ENCODE peak calls at places on chromosomes 7 and 10, in four cellular contexts. One of them, this sample, is unnamed.

GRCh38 chr7:51224811-51225581 is 91.6 kb downstream of the COBL start:
- DNase-seq in HepG2: peak; percentile 31
- DNase-seq in K562: no peak
- DNase-seq in GM12878: no peak
- DNase-seq in this sample: peak; percentile 26

GRCh38 chr7:30909431-30909830 is 2.2 kb upstream of the AQP1 start:
- DNase-seq in HepG2: no peak
- DNase-seq in K562: no peak
- DNase-seq in GM12878: no peak
- DNase-seq in this sample: no peak

GRCh38 chr10:6716521-6716920 is 136.4 kb upstream of the PRKCQ start:
- DNase-seq in HepG2: no peak
- DNase-seq in K562: no peak
- DNase-seq in GM12878: no peak
- DNase-seq in this sample: no peak

GRCh38 chr10:133458710-133459453 is 5.1 kb downstream of the SCART1 start:
- DNase-seq in HepG2: no peak
- DNase-seq in K562: no peak
- DNase-seq in GM12878: no peak
- DNase-seq in this sample: no peak

GRCh38 chr10:13528875-13529713 is at the start of gene BEND7:
- DNase-seq in HepG2: no peak
- DNase-seq in K562: peak; percentile 95
- DNase-seq in GM12878: no peak
- DNase-seq in this sample: peak; percentile 69

GRCh38 chr10:115947104-115947503 is 325.9 kb downstream of the GFRA1 start:
- DNase-seq in HepG2: no peak
- DNase-seq in K562: no peak
- DNase-seq in GM12878: no peak
- DNase-seq in this sample: no peak

GRCh38 chr7:152108359-152108758 is 82.9 kb downstream of the GALNT11 start:
- DNase-seq in HepG2: no peak
- DNase-seq in K562: no peak
- DNase-seq in GM12878: no peak
- DNase-seq in this sample: no peak

GRCh38 chr7:100632951-100633717 is 8.2 kb downstream of the TFR2 start:
- DNase-seq in HepG2: no peak
- DNase-seq in K562: no peak
- DNase-seq in GM12878: no peak
- DNase-seq in this sample: no peak

GRCh38 chr10:79241990-79242619 is 105.2 kb upstream of the PPIF start:
- DNase-seq in HepG2: no peak
- DNase-seq in K562: peak; percentile 51
- DNase-seq in GM12878: no peak
- DNase-seq in this sample: peak; percentile 54

GRCh38 chr10:94036664-94037033 is 42.9 kb downstream of the PLCE1 start:
- DNase-seq in HepG2: no peak
- DNase-seq in K562: no peak
- DNase-seq in GM12878: no peak
- DNase-seq in this sample: no peak

GRCh38 chr10:71603190-71603589 is 116.4 kb downstream of the C10orf105 start:
- DNase-seq in HepG2: no peak
- DNase-seq in K562: no peak
- DNase-seq in GM12878: no peak
- DNase-seq in this sample: no peak

GRCh38 chr10:79457256-79457785 is 11.9 kb upstream of the ZCCHC24 start:
- DNase-seq in HepG2: no peak
- DNase-seq in K562: no peak
- DNase-seq in GM12878: no peak
- DNase-seq in this sample: no peak

GRCh38 chr10:59317066-59317465 is 45.3 kb downstream of the FAM13C start:
- DNase-seq in HepG2: no peak
- DNase-seq in K562: no peak
- DNase-seq in GM12878: no peak
- DNase-seq in this sample: no peak

GRCh38 chr10:114334301-114334700 is 70.0 kb downstream of the AFAP1L2 start:
- DNase-seq in HepG2: no peak
- DNase-seq in K562: no peak
- DNase-seq in GM12878: no peak
- DNase-seq in this sample: no peak

GRCh38 chr10:80500572-80501380 is 36.9 kb upstream of the SH2D4B start:
- DNase-seq in HepG2: no peak
- DNase-seq in K562: no peak
- DNase-seq in GM12878: peak; percentile 34
- DNase-seq in this sample: no peak

GRCh38 chr10:86681047-86681446 is 12.7 kb downstream of the LDB3 start:
- DNase-seq in HepG2: no peak
- DNase-seq in K562: no peak
- DNase-seq in GM12878: no peak
- DNase-seq in this sample: no peak

GRCh38 chr7:43516581-43517342 is 66.1 kb upstream of the STK17A start:
- DNase-seq in HepG2: no peak
- DNase-seq in K562: no peak
- DNase-seq in GM12878: peak; percentile 48
- DNase-seq in this sample: no peak

GRCh38 chr7:42671627-42672026 is 240.2 kb downstream of the C7orf25 start:
- DNase-seq in HepG2: no peak
- DNase-seq in K562: no peak
- DNase-seq in GM12878: no peak
- DNase-seq in this sample: no peak

GRCh38 chr10:99982728-99983127 is 27.0 kb downstream of the DNMBP start:
- DNase-seq in HepG2: no peak
- DNase-seq in K562: no peak
- DNase-seq in GM12878: no peak
- DNase-seq in this sample: no peak

GRCh38 chr10:99908512-99908911 is 101.2 kb downstream of the DNMBP start:
- DNase-seq in HepG2: no peak
- DNase-seq in K562: no peak
- DNase-seq in GM12878: no peak
- DNase-seq in this sample: no peak

GRCh38 chr7:11216276-11216675 is 242.6 kb downstream of the PHF14 start:
- DNase-seq in HepG2: no peak
- DNase-seq in K562: no peak
- DNase-seq in GM12878: no peak
- DNase-seq in this sample: no peak

GRCh38 chr7:1944619-1945210 is 274.6 kb downstream of the ELFN1 start:
- DNase-seq in HepG2: no peak
- DNase-seq in K562: no peak
- DNase-seq in GM12878: no peak
- DNase-seq in this sample: no peak
- TF ChIP-seq BHLHE40 in HepG2: no peak
- TF ChIP-seq BHLHE40 in K562: no peak
- TF ChIP-seq BHLHE40 in GM12878: no peak
- TF ChIP-seq BHLHE40 in this sample: no peak

GRCh38 chr10:7738536-7739407 is 35.7 kb downstream of the ITIH2 start:
- DNase-seq in HepG2: no peak
- DNase-seq in K562: no peak
- DNase-seq in GM12878: no peak
- DNase-seq in this sample: no peak
- TF ChIP-seq FOXK2 in HepG2: no peak
- TF ChIP-seq FOXK2 in K562: no peak
- TF ChIP-seq FOXK2 in GM12878: no peak
- TF ChIP-seq FOXK2 in this sample: no peak

DNA sequence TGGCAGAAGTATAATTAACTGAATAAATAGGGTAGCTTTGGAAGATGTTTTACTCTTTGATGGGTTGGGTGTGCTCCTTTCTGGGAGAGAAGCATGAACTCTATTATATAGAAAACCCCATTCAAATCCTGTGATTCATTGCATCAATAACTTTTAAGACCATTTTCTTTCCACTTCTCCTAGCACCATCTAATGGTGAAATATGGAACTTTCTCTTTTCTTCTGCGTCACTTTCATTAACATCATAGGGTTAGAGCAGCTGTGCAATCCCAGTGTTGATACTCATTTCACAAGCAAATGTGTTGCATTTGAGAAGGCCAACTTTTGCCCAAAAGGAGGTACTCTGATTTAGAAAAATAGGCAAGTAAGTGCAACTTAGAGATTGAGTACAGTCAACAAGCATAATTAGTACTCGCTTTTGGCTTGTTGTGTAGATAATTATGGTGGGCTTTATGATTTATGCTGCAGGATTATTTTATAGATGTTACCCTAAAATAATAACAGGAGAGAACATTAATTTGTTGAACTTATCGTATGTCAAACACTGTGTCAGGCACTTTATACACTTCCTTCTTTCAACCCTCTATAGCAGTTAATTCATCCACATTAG is 92.9 kb downstream of the CPED1 start:
- DNase-seq in HepG2: peak; percentile 36
- DNase-seq in K562: peak; percentile 60
- DNase-seq in GM12878: peak; percentile 5
- DNase-seq in this sample: peak; percentile 32
- TF ChIP-seq BHLHE40 in HepG2: no peak
- TF ChIP-seq BHLHE40 in K562: no peak
- TF ChIP-seq BHLHE40 in GM12878: no peak
- TF ChIP-seq BHLHE40 in this sample: no peak

DNA sequence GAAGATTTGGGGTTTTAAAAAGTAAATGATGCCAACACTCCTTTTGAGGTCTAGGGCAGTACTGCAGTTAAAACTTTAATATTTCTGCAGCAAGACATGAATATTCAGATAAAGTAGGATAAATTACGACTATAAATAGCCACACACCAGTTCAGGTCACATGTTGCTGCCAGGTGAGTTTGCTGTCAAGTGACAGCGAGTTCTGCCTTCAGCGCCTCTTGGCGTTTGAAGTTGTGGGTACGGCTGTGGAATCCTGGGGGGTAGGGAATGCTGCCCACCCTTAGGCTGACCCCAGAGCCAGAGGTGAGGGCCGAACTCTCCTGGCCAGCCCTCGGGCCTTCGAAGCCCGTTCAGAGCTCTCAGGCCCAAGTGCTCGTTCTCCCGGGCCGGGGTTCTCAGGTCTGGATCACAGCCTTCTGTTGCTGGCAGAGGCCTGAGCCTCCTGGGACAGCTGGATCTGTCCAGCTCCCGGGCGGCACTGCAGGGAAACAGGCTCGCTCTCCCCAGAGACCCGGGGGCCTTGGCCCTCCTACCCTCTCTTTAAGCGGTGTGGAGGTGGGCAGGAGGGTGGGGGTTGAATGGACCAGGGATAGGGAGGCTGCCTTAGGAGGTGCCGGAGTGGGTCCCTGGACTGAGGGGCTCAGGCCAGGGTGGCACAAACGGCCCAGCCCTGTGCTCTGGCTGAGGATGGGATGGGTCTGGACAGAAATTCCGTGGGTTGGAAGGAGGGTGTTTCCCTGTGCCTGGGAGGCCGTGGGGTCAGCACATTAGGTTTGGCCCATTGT is 5.4 kb downstream of the BRI3 start:
- DNase-seq in HepG2: no peak
- DNase-seq in K562: no peak
- DNase-seq in GM12878: no peak
- DNase-seq in this sample: no peak
- TF ChIP-seq FOXK2 in HepG2: no peak
- TF ChIP-seq FOXK2 in K562: no peak
- TF ChIP-seq FOXK2 in GM12878: no peak
- TF ChIP-seq FOXK2 in this sample: no peak

DNA sequence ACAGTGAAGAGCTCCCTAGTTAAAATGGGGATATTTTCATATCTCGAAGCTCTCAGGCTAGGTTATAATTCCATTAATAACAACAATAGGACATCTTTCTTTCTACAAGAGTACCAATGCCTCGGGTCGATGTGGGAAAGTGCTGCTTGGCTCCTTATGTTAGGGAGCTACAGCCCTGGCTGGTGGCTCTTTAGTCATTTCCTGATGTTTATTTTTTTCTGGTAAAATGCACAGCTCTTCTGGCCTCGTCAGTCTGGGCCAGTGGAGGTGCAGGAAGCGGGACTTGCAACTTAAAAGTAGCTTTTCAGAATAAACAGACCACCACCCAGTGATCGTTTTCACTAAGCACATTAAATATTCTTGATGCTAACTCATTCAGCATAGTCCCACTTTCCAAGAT is 58.3 kb downstream of the MKX start:
- DNase-seq in HepG2: no peak
- DNase-seq in K562: no peak
- DNase-seq in GM12878: no peak
- DNase-seq in this sample: no peak
- TF ChIP-seq BHLHE40 in HepG2: no peak
- TF ChIP-seq BHLHE40 in K562: no peak
- TF ChIP-seq BHLHE40 in GM12878: no peak
- TF ChIP-seq BHLHE40 in this sample: no peak

GRCh38 chr7:126856691-126857291 is 395.9 kb downstream of the GRM8 start:
- DNase-seq in HepG2: peak; percentile 1
- DNase-seq in K562: no peak
- DNase-seq in GM12878: no peak
- DNase-seq in this sample: peak; percentile 33
- TF ChIP-seq FOXK2 in HepG2: no peak
- TF ChIP-seq FOXK2 in K562: no peak
- TF ChIP-seq FOXK2 in GM12878: no peak
- TF ChIP-seq FOXK2 in this sample: no peak

GRCh38 chr10:96745950-96746349 is 25.6 kb upstream of the PIK3AP1 start:
- DNase-seq in HepG2: no peak
- DNase-seq in K562: no peak
- DNase-seq in GM12878: no peak
- DNase-seq in this sample: no peak

GRCh38 chr10:96740579-96741281 is 20.4 kb upstream of the PIK3AP1 start:
- DNase-seq in HepG2: no peak
- DNase-seq in K562: no peak
- DNase-seq in GM12878: no peak
- DNase-seq in this sample: no peak

GRCh38 chr10:96747734-96748550 is 27.6 kb upstream of the PIK3AP1 start:
- DNase-seq in HepG2: peak; percentile 16
- DNase-seq in K562: no peak
- DNase-seq in GM12878: peak; percentile 97
- DNase-seq in this sample: no peak

GRCh38 chr10:96746503-96746902 is 26.2 kb upstream of the PIK3AP1 start:
- DNase-seq in HepG2: no peak
- DNase-seq in K562: no peak
- DNase-seq in GM12878: no peak
- DNase-seq in this sample: no peak

GRCh38 chr10:96743988-96744585 is 23.8 kb upstream of the PIK3AP1 start:
- DNase-seq in HepG2: peak; percentile 44
- DNase-seq in K562: no peak
- DNase-seq in GM12878: no peak
- DNase-seq in this sample: no peak
- TF ChIP-seq BHLHE40 in HepG2: no peak
- TF ChIP-seq BHLHE40 in K562: no peak
- TF ChIP-seq BHLHE40 in GM12878: no peak
- TF ChIP-seq BHLHE40 in this sample: no peak

GRCh38 chr7:41316410-41316809 is 386.5 kb downstream of the INHBA start:
- DNase-seq in HepG2: peak; percentile 80
- DNase-seq in K562: no peak
- DNase-seq in GM12878: no peak
- DNase-seq in this sample: no peak
- TF ChIP-seq FOXK2 in HepG2: no peak
- TF ChIP-seq FOXK2 in K562: no peak
- TF ChIP-seq FOXK2 in GM12878: no peak
- TF ChIP-seq FOXK2 in this sample: no peak

GRCh38 chr10:77320852-77321496 is 316.6 kb downstream of the KCNMA1 start:
- DNase-seq in HepG2: no peak
- DNase-seq in K562: no peak
- DNase-seq in GM12878: no peak
- DNase-seq in this sample: no peak

GRCh38 chr10:77321868-77322267 is 315.7 kb downstream of the KCNMA1 start:
- DNase-seq in HepG2: no peak
- DNase-seq in K562: no peak
- DNase-seq in GM12878: no peak
- DNase-seq in this sample: no peak

GRCh38 chr10:77317221-77317620 is 320.4 kb downstream of the KCNMA1 start:
- DNase-seq in HepG2: no peak
- DNase-seq in K562: no peak
- DNase-seq in GM12878: no peak
- DNase-seq in this sample: no peak

GRCh38 chr10:77318739-77319138 is 318.9 kb downstream of the KCNMA1 start:
- DNase-seq in HepG2: no peak
- DNase-seq in K562: no peak
- DNase-seq in GM12878: no peak
- DNase-seq in this sample: no peak

GRCh38 chr10:77319557-77319956 is 318.1 kb downstream of the KCNMA1 start:
- DNase-seq in HepG2: no peak
- DNase-seq in K562: no peak
- DNase-seq in GM12878: no peak
- DNase-seq in this sample: no peak
- TF ChIP-seq BHLHE40 in HepG2: no peak
- TF ChIP-seq BHLHE40 in K562: no peak
- TF ChIP-seq BHLHE40 in GM12878: no peak
- TF ChIP-seq BHLHE40 in this sample: no peak